ENCODE peak calls at places on chromosome 20, in five cellular contexts. A, Q, G, P and L are unnamed samples.

GRCh38 chr20:62409935-62410741 is 3.1 kb upstream of the CABLES2 start:
- DNase-seq in G (peak), Q (peak), A (peak), P (peak), L (peak)

GRCh38 chr20:33585413-33585812 is 76.7 kb upstream of the C20orf144 start:
- DNase-seq in G (no peak), P (no peak), A (no peak), Q (no peak), L (no peak)

GRCh38 chr20:41497186-41497895 is 120.8 kb downstream of the CHD6 start:
- DNase-seq in G (peak), Q (no peak), P (no peak), A (no peak), L (no peak)

GRCh38 chr20:36542019-36542488 is 735 bp downstream of the MYL9 start:
- DNase-seq in P (peak), Q (no peak), A (peak), G (peak), L (no peak)

GRCh38 chr20:44326391-44327159 is 10.3 kb upstream of the R3HDML start:
- DNase-seq in Q (no peak), P (peak), A (no peak), G (no peak), L (no peak)

GRCh38 chr20:64093013-64093503 is 8.9 kb upstream of the LKAAEAR1 start:
- DNase-seq in G (no peak), Q (no peak), P (peak), A (no peak), L (no peak)

GRCh38 chr20:53708129-53708968 is 114.7 kb upstream of the ZNF217 start:
- DNase-seq in G (peak), Q (no peak), P (no peak), A (peak), L (peak)

GRCh38 chr20:11454966-11455799 is 462.5 kb upstream of the BTBD3 start:
- DNase-seq in P (no peak), Q (no peak), A (no peak), G (peak), L (no peak)

GRCh38 chr20:49319204-49319809 is 41.5 kb upstream of the ZNFX1 start:
- DNase-seq in G (no peak), Q (no peak), A (no peak), P (peak), L (no peak)

GRCh38 chr20:23200413-23200812 is 114.3 kb upstream of the CD93 start:
- DNase-seq in G (no peak), Q (no peak), A (no peak), P (no peak), L (no peak)

GRCh38 chr20:25007491-25008305 is 15.1 kb upstream of the APMAP start:
- DNase-seq in A (no peak), G (no peak), P (no peak), Q (no peak), L (no peak)

GRCh38 chr20:57433658-57434389 is 42.6 kb downstream of the RBM38 start:
- DNase-seq in A (no peak), G (no peak), P (no peak), Q (no peak), L (peak)

GRCh38 chr20:2453792-2454191 is 16.8 kb downstream of the SNRPB start:
- DNase-seq in G (no peak), Q (no peak), P (no peak), A (no peak), L (no peak)

GRCh38 chr20:24491043-24491756 is 21.8 kb downstream of the SYNDIG1 start:
- DNase-seq in A (no peak), P (no peak), Q (no peak), G (no peak), L (no peak)

GRCh38 chr20:64228751-64229518 is 26.6 kb upstream of the PCMTD2 start:
- DNase-seq in P (no peak), G (no peak), Q (peak), A (no peak), L (no peak)

GRCh38 chr20:2878515-2878914 is 5.2 kb downstream of the PTPRA start:
- DNase-seq in Q (no peak), A (no peak), G (no peak), P (no peak), L (no peak)

GRCh38 chr20:25209400-25209799 is 13.9 kb downstream of the ENTPD6 start:
- DNase-seq in Q (no peak), P (no peak), G (no peak), A (no peak), L (no peak)

GRCh38 chr20:41339957-41340326 is 679 bp upstream of the LPIN3 start:
- DNase-seq in G (peak), A (peak), Q (peak), P (peak), L (peak)

GRCh38 chr20:63567382-63568169 is 6.5 kb downstream of the HELZ2 start:
- DNase-seq in G (peak), A (peak), Q (peak), P (no peak), L (peak)

GRCh38 chr20:64082821-64083379 is 1.3 kb downstream of the LKAAEAR1 start:
- DNase-seq in Q (no peak), A (no peak), G (no peak), P (no peak), L (no peak)

GRCh38 chr20:14829897-14830296 is 492.5 kb upstream of the FLRT3 start:
- DNase-seq in P (no peak), G (no peak), A (no peak), Q (no peak), L (no peak)

GRCh38 chr20:37276494-37277252 is 12.8 kb upstream of the MANBAL start:
- DNase-seq in G (peak), Q (no peak), P (no peak), A (peak), L (no peak)

GRCh38 chr20:34541264-34541901 is 17.1 kb upstream of the MAP1LC3A start:
- DNase-seq in Q (no peak), A (no peak), P (no peak), G (no peak), L (no peak)